ENCODE peak calls at places on chromosomes 13 and 19, in nine cellular contexts. X is skeletal muscle cell, P is AG04450, B is NCI-H345, J is hippocampal formation, T is endodermal cell, C is WTC11, I is fibroblast of villous mesenchyme, H is NCI-H2029. Y is an unnamed sample.

GRCh38 chr13:99895428-99895998 is 76.1 kb downstream of the ZIC5 start:
- DNase-seq in C (no peak), B (no peak), P (no peak), I (no peak), T (peak; percentile 59), J (no peak), H (no peak), X (no peak), Y (no peak)

GRCh38 chr13:25762795-25763377 is 288.9 kb downstream of the SHISA2 start:
- DNase-seq in B (no peak), X (no peak), C (no peak), T (no peak), H (no peak), I (no peak), J (no peak), P (no peak), Y (no peak)

GRCh38 chr19:11096210-11096841 is 7.1 kb downstream of the LDLR start:
- DNase-seq in H (no peak), J (no peak), B (no peak), T (no peak), I (peak; percentile 60), X (no peak), P (no peak), C (no peak), Y (peak; percentile 94)

GRCh38 chr13:82597737-82598136 is 1284.5 kb downstream of the SLITRK1 start:
- DNase-seq in P (no peak), B (no peak), X (no peak), J (no peak), I (no peak), T (peak; percentile 53), C (peak; percentile 26), H (no peak), Y (no peak)

GRCh38 chr19:17229890-17230289 is 3.9 kb downstream of the OCEL1 start:
- DNase-seq in I (no peak), P (no peak), H (no peak), X (no peak), C (no peak), J (no peak), B (no peak), T (no peak), Y (no peak)

GRCh38 chr19:5880604-5881078 is 10.3 kb upstream of the FUT5 start:
- DNase-seq in T (peak; percentile 73), P (peak; percentile 62), C (peak; percentile 29), X (peak; percentile 18), H (peak; percentile 74), J (peak; percentile 24), I (peak; percentile 80), B (no peak), Y (no peak)

GRCh38 chr19:14404322-14404721 is 14.8 kb downstream of the DDX39A start:
- DNase-seq in J (no peak), I (no peak), C (no peak), P (no peak), X (no peak), B (peak; percentile 14), T (no peak), H (peak; percentile 98), Y (no peak)

GRCh38 chr19:38617283-38617763 is 430 bp downstream of the MAP4K1 start:
- DNase-seq in J (no peak), H (no peak), X (no peak), T (no peak), P (no peak), C (no peak), B (no peak), I (no peak), Y (no peak)

Y was measured in NCI-H446 treated with DMSO at 0.1 percent for 48 hours.